ENCODE peak calls at places on chromosomes 2 and 18, in nine cellular contexts. J is tibial nerve, L is thyroid gland, A is A549, E is heart left ventricle, N is lower leg skin, O is right lobe of liver, X is esophagus muscularis mucosa, H is endothelial cell of umbilical vein. Y is an unnamed sample.

GRCh38 chr18:12597775-12598174 is 60.1 kb downstream of the SPIRE1 start:
- DNase-seq in J (peak), L (no peak), A (peak), E (peak), N (no peak), O (peak), X (no peak), H (peak), Y (no peak)

GRCh38 chr2:85583667-85584353 is 421 bp upstream of the VAMP5 start:
- DNase-seq in J (no peak), L (no peak), A (no peak), E (no peak), N (no peak), O (no peak), X (no peak), H (no peak), Y (no peak)

GRCh38 chr2:195121341-195121740 is 535.7 kb upstream of the SLC39A10 start:
- DNase-seq in J (no peak), L (no peak), A (no peak), E (no peak), N (no peak), O (no peak), X (no peak), H (no peak), Y (no peak)

GRCh38 chr2:121663458-121663857 is 14.2 kb upstream of the CLASP1 start:
- DNase-seq in J (no peak), L (no peak), A (no peak), E (no peak), N (no peak), O (no peak), X (no peak), H (no peak), Y (no peak)

GRCh38 chr2:101036562-101036961 is 34.5 kb downstream of the RPL31 start:
- DNase-seq in J (no peak), L (no peak), A (no peak), E (no peak), N (no peak), O (no peak), X (no peak), H (peak), Y (no peak)

GRCh38 chr2:219352448-219353023 is 20.0 kb upstream of the RESP18 start:
- DNase-seq in J (peak), L (peak), A (peak), E (peak), N (peak), O (no peak), X (no peak), H (peak), Y (peak)

GRCh38 chr2:62450716-62451191 is 55.2 kb downstream of the TMEM17 start:
- DNase-seq in J (no peak), L (no peak), A (no peak), E (no peak), N (no peak), O (peak), X (no peak), H (no peak), Y (peak)

GRCh38 chr2:174593574-174594203 is 3.9 kb downstream of the WIPF1 start:
- DNase-seq in J (no peak), L (no peak), A (no peak), E (no peak), N (peak), O (no peak), X (no peak), H (peak), Y (no peak)

GRCh38 chr2:224158831-224159230 is 119.7 kb upstream of the SERPINE2 start:
- DNase-seq in J (no peak), L (no peak), A (no peak), E (no peak), N (no peak), O (no peak), X (no peak), H (no peak), Y (no peak)

GRCh38 chr2:231941673-231942072 is 15.5 kb upstream of the NPPC start:
- DNase-seq in J (no peak), L (no peak), A (no peak), E (no peak), N (no peak), O (no peak), X (no peak), H (no peak), Y (no peak)

GRCh38 chr2:210496512-210496911 is 20.0 kb upstream of the LANCL1 start:
- DNase-seq in J (no peak), L (no peak), A (no peak), E (no peak), N (no peak), O (no peak), X (no peak), H (no peak), Y (no peak)

GRCh38 chr2:161337247-161337646 is 29.0 kb downstream of the PSMD14 start:
- DNase-seq in J (no peak), L (no peak), A (no peak), E (no peak), N (no peak), O (no peak), X (no peak), H (no peak), Y (no peak)

GRCh38 chr2:233217892-233218377 is 33.5 kb upstream of the ATG16L1 start:
- DNase-seq in J (no peak), L (no peak), A (no peak), E (no peak), N (no peak), O (no peak), X (no peak), H (no peak), Y (no peak)

GRCh38 chr18:44733069-44733753 is 52.5 kb downstream of the SETBP1 start:
- DNase-seq in J (no peak), L (no peak), A (peak), E (no peak), N (peak), O (no peak), X (no peak), H (peak), Y (no peak)

GRCh38 chr18:78514910-78515670 is 464.5 kb upstream of the SALL3 start:
- DNase-seq in J (no peak), L (no peak), A (no peak), E (no peak), N (no peak), O (no peak), X (no peak), H (no peak), Y (no peak)

GRCh38 chr2:182784777-182785176 is 68.7 kb downstream of the DNAJC10 start:
- DNase-seq in J (no peak), L (no peak), A (no peak), E (no peak), N (no peak), O (no peak), X (no peak), H (peak), Y (no peak)

GRCh38 chr2:1492696-1493095 is 79.4 kb downstream of the TPO start:
- DNase-seq in J (no peak), L (no peak), A (no peak), E (no peak), N (no peak), O (no peak), X (no peak), H (no peak), Y (peak)

GRCh38 chr18:78971511-78972245 is 7.9 kb upstream of the SALL3 start:
- DNase-seq in J (no peak), L (no peak), A (no peak), E (no peak), N (no peak), O (no peak), X (no peak), H (no peak), Y (no peak)

GRCh38 chr2:8049851-8050571 is 631.8 kb upstream of the ID2 start:
- DNase-seq in J (no peak), L (no peak), A (no peak), E (no peak), N (no peak), O (no peak), X (no peak), H (no peak), Y (no peak)

GRCh38 chr2:103289101-103289725 is 527.4 kb downstream of the TMEM182 start:
- DNase-seq in J (no peak), L (no peak), A (no peak), E (no peak), N (no peak), O (no peak), X (no peak), H (no peak), Y (no peak)

GRCh38 chr2:15826273-15826717 is 114.1 kb upstream of the MYCN start:
- DNase-seq in J (no peak), L (no peak), A (no peak), E (no peak), N (no peak), O (no peak), X (no peak), H (no peak), Y (no peak)

GRCh38 chr2:209141818-209142217 is 282.0 kb upstream of the MAP2 start:
- DNase-seq in J (no peak), L (no peak), A (no peak), E (no peak), N (no peak), O (no peak), X (no peak), H (no peak), Y (no peak)

DNA sequence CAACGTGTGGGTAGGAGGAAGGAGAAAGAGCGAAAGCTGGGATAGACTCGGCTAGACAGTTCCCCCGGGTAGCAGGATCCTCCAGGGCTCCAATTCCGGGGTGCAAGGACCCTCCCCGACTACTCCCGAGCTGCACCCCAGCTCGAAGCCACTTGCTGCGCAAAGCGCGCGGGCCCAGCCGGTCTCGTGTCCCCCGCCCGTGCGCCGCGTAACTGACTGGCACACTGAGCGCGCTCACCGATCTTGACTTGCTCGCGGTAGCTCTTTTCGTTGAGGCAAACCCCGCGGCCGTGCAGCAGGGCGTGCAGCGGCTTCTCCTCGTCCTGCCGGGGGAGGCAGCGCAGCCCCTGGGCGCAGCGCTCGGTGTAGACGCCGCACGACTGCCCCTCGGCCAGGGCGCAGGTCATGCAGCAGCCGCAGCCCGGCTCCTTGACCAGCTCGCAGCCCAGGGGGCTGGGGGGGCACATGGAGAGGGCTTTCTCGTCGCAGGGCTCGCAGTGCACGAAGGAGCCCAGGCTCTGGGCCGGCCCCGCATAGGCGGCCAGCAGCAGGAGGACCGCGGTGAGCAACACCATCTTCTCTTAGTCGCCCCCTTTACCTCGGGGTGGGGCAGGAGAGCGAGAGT is 1.0 kb downstream of the IGFBP5 start:
- DNase-seq in J (peak), L (peak), A (peak), E (peak), N (peak), O (peak), X (no peak), H (peak), Y (no peak)
- TF ChIP-seq POLR2A in J (no peak), L (peak), A (no peak), E (no peak), N (no peak), O (no peak), X (no peak), H (no peak), Y (no peak)

DNA sequence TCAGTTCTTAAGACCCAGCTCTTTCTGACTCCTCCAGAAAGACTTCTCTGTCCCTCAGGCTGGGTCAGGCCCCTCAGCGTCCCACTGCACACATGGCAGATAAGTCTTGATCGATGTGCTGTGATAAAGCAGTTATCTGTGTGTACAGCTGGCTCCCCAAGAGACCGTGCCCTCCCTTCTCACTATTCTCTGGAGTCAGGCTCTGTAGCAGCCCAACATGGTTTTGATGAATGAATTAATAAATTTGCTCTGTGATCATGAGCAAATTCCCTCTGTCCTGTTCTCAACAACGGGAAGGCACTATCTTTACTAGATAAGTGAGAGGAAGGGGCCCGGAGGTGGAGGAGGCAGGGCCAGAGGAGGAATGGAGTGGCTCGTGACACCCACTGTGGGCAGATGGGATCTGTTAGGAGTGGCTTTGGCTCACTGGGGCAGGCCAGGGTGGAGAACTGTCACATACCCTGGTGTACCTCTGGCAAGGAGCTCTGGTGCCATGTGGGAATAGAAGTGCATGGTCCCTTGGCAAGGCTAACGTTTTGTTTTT is 48.3 kb downstream of the ZFP36L2 start:
- DNase-seq in J (no peak), L (no peak), A (no peak), E (no peak), N (no peak), O (no peak), X (no peak), H (no peak), Y (no peak)
- TF ChIP-seq POLR2A in J (no peak), L (no peak), A (no peak), E (no peak), N (no peak), O (no peak), X (no peak), H (no peak), Y (no peak)

DNA sequence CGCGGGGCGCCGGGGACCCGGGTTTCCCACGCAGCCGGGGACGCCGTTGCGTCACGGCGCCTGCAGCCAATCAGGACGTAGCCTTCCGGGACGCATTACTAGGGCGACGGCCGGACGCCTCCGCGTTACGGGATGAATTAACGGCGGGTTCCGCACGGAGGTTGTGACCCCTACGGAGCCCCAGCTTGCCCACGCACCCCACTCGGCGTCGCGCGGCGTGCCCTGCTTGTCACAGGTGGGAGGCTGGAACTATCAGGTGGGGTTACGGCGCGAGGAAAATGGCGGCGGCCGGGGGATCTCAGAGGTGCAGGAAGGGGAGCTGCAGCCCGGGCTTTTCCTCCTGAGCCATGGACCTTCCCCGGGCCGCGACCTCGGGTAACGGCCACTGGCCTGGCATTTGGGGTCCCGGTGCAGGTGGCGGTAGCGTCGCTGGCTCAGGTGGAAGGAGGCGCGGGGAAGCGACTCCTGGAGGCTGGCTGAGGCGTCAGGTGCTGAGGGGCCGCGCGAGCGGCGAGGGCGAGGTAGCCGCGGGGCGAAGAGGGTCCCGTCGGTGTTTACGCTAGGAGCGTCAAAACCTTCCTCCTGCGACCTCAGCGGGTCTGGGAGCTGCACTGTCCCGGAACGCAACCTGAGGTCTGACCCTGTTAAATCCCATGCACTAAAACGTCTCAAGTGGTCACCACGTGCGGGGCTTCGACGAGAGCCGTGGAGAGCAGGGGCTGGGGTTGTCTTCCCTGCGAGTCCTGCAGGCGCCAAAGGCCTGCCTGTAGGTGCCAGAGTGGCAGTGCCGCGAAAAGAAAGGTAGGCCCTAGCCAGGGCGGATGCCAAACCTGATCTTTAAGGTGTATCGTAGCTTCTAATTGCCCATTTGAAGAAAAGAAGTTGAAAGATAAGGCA is at the start of gene LCLAT1:
- DNase-seq in J (peak), L (peak), A (peak), E (peak), N (peak), O (peak), X (peak), H (peak), Y (peak)
- TF ChIP-seq POLR2A in J (no peak), L (peak), A (peak), E (no peak), N (no peak), O (no peak), X (no peak), H (peak), Y (peak)

DNA sequence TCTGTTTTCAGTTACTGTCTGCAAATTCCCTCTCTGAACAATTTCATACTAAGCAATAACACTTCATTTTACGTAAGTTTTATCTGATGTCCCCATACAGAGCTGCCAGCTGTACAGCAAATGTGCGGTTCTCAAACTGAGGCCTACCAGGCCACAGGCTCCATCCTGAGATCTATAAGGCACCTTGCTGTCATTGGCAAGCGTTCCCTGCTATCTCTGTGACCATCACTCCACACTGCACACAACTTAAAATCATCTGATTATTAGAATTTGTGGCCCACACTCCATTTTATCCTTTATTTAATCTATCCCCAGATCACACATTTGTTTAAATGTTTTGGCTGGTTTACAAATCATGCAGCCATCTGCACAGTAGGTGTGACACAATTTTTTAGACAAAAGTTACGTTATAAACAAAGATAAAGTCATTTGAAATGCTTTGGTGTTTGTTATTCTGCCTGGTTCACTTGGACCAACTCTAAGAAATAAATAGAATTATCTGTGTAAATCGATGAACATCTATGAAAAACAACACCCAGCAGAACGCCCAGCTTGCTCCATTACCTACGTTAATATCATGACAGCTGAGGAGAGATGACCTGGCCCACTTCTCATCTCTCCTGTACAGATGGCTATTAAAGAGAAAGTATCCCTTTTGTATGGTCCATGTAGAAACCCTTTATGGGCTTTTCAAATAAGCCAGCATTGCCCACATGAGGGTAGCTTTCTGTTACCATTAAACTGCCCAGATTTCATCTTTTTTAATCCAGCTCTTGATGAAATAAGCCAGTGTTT is 162.4 kb downstream of the ZNF521 start:
- DNase-seq in J (no peak), L (no peak), A (no peak), E (no peak), N (no peak), O (no peak), X (no peak), H (no peak), Y (no peak)
- TF ChIP-seq POLR2A in J (no peak), L (no peak), A (no peak), E (no peak), N (no peak), O (no peak), X (no peak), H (no peak), Y (no peak)

DNA sequence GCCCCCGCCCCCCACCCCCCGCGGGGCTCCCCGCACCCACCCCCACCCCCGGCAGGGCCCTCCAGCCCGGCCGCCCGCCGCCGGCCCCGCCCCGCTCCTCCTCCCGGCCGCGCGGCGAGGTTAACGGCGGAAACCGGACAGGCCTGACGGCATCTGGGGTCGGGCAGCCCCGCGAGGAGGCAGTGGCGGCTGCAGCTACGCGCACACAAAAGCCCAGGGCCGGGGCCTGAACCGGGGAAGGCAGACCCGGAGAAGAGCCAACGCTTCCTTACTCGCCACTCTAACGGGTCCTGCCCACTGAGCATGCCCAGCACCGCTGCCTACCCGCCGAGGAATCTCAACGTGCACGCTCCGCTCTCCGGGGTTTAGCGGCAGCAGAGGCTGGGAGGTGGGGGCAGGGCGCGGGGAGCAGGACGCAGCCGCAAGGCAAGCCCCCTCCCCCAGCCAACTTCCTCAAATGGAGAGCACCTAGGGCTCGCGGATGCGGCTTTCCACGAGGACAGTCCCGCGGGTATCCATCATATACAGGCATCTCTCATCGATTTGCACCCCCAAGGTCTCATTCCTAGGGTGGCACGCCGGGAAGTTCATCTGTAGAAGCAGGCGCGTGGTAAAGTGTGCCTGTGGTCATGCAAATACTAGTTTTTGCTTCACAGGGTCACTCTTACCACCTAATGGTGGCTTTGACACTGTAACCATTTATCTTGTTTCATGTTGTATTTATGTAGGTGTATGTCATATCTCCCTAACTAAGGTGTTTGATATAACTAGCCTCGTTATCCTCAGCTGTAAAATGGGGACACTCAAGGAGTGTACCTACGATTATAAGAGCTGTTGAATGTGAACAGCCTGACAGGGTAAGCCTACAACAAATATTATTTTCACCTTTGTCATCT is at the start of gene MEMO1:
- DNase-seq in J (peak), L (peak), A (peak), E (peak), N (peak), O (peak), X (peak), H (peak), Y (peak)
- TF ChIP-seq POLR2A in J (peak), L (peak), A (peak), E (no peak), N (no peak), O (peak), X (peak), H (peak), Y (peak)

GRCh38 chr2:109455731-109456691 is 157.8 kb downstream of the SEPTIN10 start:
- DNase-seq in J (no peak), L (peak), A (no peak), E (no peak), N (no peak), O (no peak), X (no peak), H (no peak), Y (no peak)
- TF ChIP-seq POLR2A in J (no peak), L (peak), A (no peak), E (no peak), N (no peak), O (no peak), X (no peak), H (no peak), Y (no peak)

GRCh38 chr2:38978908-38979307 is 89.2 kb downstream of the ARHGEF33 start:
- DNase-seq in J (no peak), L (no peak), A (no peak), E (no peak), N (no peak), O (no peak), X (no peak), H (no peak), Y (no peak)

GRCh38 chr2:38981670-38982357 is 92.1 kb downstream of the ARHGEF33 start:
- DNase-seq in J (no peak), L (no peak), A (no peak), E (no peak), N (no peak), O (no peak), X (no peak), H (no peak), Y (no peak)

GRCh38 chr2:38981061-38981669 is 91.5 kb downstream of the ARHGEF33 start:
- DNase-seq in J (no peak), L (no peak), A (no peak), E (no peak), N (no peak), O (no peak), X (no peak), H (no peak), Y (no peak)

GRCh38 chr2:38978504-38978903 is 88.8 kb downstream of the ARHGEF33 start:
- DNase-seq in J (no peak), L (no peak), A (no peak), E (no peak), N (no peak), O (no peak), X (no peak), H (no peak), Y (no peak)

GRCh38 chr2:38982497-38982896 is 92.8 kb downstream of the ARHGEF33 start:
- DNase-seq in J (no peak), L (no peak), A (no peak), E (no peak), N (no peak), O (no peak), X (no peak), H (no peak), Y (no peak)
- TF ChIP-seq POLR2A in J (no peak), L (no peak), A (no peak), E (no peak), N (no peak), O (no peak), X (no peak), H (no peak), Y (no peak)

Y was measured in Peyer's patch.